ENCODE peak calls at places on chromosomes 6 and 20, in five cellular contexts. O is IMR-90, D is neural crest cell, A is GM06990, F is K562. R is an unnamed sample.
A peak's percentile ranks its signal among the peaks of the same experiment; 100 is the strongest.

GRCh38 chr6:72639920-72640621 is 18.2 kb downstream of the KCNQ5 start:
- DNase-seq in O (no peak), D (no peak), A (no peak), F (no peak), R (no peak)

GRCh38 chr6:34459899-34460593 is 5.8 kb upstream of the PACSIN1 start:
- DNase-seq in O (peak; percentile 48), D (peak; percentile 39), A (no peak), F (peak; percentile 77), R (no peak)

GRCh38 chr6:23621026-23621425 is 505.0 kb upstream of the NRSN1 start:
- DNase-seq in O (peak; percentile 15), D (no peak), A (no peak), F (no peak), R (no peak)

GRCh38 chr6:30238178-30238795 is 25.1 kb upstream of the TRIM26 start:
- DNase-seq in O (peak; percentile 31), D (no peak), A (no peak), F (no peak), R (no peak)

GRCh38 chr6:70375882-70376281 is 37.4 kb upstream of the FAM135A start:
- DNase-seq in O (no peak), D (no peak), A (no peak), F (peak; percentile 43), R (no peak)

GRCh38 chr6:23272536-23272935 is 703.2 kb downstream of the HDGFL1 start:
- DNase-seq in O (no peak), D (no peak), A (peak; percentile 14), F (no peak), R (no peak)

GRCh38 chr20:62782893-62783278 is 13.4 kb upstream of the MRGBP start:
- DNase-seq in O (no peak), D (no peak), A (no peak), F (no peak), R (no peak)

GRCh38 chr6:116447496-116448011 is 13.6 kb upstream of the CALHM6 start:
- DNase-seq in O (peak; percentile 99), D (no peak), A (no peak), F (no peak), R (no peak)

GRCh38 chr6:125154184-125155135 is 887 bp downstream of the TPD52L1 start:
- DNase-seq in O (no peak), D (peak; percentile 23), A (peak; percentile 9), F (peak; percentile 51), R (peak; percentile 23)

GRCh38 chr6:131787955-131788712 is 19.7 kb upstream of the ENPP1 start:
- DNase-seq in O (peak; percentile 72), D (no peak), A (no peak), F (no peak), R (no peak)

GRCh38 chr6:131789219-131789618 is 18.6 kb upstream of the ENPP1 start:
- DNase-seq in O (peak; percentile 23), D (no peak), A (no peak), F (no peak), R (no peak)

GRCh38 chr6:131787079-131787478 is 20.7 kb upstream of the ENPP1 start:
- DNase-seq in O (peak; percentile 37), D (no peak), A (no peak), F (no peak), R (no peak)

GRCh38 chr6:131795366-131795765 is 12.5 kb upstream of the ENPP1 start:
- DNase-seq in O (no peak), D (no peak), A (no peak), F (no peak), R (no peak)

DNA sequence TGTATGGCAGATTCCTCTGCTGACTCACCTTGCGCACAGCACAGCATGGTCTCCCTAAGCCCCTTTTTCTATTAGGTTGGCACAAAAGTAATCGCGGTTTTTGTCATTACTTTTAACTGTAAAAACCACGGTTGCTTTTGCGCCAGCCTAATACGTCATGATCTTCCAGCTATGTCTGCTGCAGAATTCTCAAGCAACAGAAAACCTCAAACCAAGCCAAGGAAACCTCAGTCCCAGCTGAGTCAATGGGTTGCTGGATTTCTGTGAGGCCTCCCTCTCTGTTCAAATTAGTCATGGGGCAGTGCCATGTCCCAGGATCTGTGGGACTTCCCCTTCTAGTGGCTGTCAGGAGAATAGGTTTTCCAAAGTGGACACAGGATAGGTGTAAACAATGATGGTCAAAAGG is 15.7 kb upstream of the ENPP1 start:
- DNase-seq in O (peak; percentile 49), D (no peak), A (no peak), F (no peak), R (no peak)
- TF ChIP-seq CTCF in O (no peak), D (no peak), A (no peak), F (peak; percentile 3), R (no peak)

GRCh38 chr6:159842035-159842434 is 42.0 kb downstream of the PNLDC1 start:
- DNase-seq in O (no peak), D (no peak), A (no peak), F (peak; percentile 60), R (no peak)
- TF ChIP-seq CTCF in O (peak; percentile 37), D (peak; percentile 40), A (peak; percentile 27), F (peak; percentile 63), R (peak; percentile 29)

GRCh38 chr6:78861509-78861908 is 5.8 kb upstream of the IRAK1BP1 start:
- DNase-seq in O (no peak), D (no peak), A (no peak), F (no peak), R (no peak)
- TF ChIP-seq CTCF in O (no peak), D (no peak), A (no peak), F (peak; percentile 34), R (no peak)

GRCh38 chr6:44627091-44627878 is 239.8 kb downstream of the CDC5L start:
- DNase-seq in O (no peak), D (no peak), A (no peak), F (no peak), R (no peak)
- TF ChIP-seq CTCF in O (no peak), D (no peak), A (no peak), F (no peak), R (no peak)

DNA sequence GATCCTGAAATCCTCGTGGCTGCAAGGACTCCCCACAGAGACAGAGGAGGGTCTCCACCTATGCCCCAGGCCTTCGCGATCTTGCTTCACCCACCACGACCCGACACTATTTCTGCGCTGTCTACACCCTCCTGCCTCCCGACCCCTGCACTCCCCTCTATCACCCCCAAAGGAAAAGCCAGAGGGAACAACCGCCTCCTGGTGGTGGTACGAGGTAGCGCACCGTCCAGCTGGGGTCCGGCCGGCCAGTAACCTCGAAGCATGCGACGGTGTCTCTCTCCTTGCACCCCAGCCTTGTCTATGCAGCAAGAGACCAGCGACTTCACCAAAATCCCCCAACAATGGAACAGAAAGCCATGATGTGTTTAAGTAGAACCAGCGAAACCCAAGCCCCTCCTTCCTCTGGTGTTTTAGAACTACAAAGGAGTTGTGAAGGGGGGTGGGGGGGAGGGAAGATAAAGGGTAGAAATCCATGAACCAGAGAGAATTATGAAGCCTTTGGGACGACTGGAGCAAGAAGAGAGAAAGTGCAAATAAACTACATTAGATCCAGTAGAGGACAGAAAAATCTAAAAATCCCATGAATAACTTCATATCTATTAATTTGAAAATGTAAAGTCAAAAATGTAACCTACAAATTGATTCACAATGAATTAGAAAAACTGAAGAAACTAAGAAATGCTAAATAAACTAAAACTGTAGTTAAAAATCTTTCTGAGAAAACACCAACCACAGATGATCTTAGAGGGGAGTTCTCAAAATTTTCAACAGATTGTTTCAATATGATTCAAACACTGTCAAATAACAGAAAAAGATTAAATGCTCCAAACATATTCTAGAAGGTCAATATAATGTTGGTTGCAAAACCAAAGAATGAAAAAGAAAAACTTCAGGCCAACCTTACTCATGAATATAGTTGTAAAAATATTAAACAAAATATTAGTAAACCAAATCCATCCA is 168.0 kb downstream of the CDK19 start:
- DNase-seq in O (no peak), D (no peak), A (peak; percentile 8), F (no peak), R (no peak)
- TF ChIP-seq CTCF in O (peak; percentile 6), D (peak; percentile 47), A (peak; percentile 42), F (no peak), R (peak; percentile 58)

GRCh38 chr20:34531608-34532265 is 15.5 kb downstream of the DYNLRB1 start:
- DNase-seq in O (no peak), D (no peak), A (no peak), F (no peak), R (no peak)
- TF ChIP-seq CTCF in O (no peak), D (no peak), A (no peak), F (no peak), R (no peak)

GRCh38 chr20:20369353-20370086 is 1.6 kb downstream of the INSM1 start:
- DNase-seq in O (no peak), D (no peak), A (peak; percentile 67), F (no peak), R (no peak)
- TF ChIP-seq CTCF in O (no peak), D (peak; percentile 30), A (peak; percentile 37), F (no peak), R (no peak)

R was measured in mesothelial cell of epicardium.